ENCODE peak calls at places on chromosomes 4 and X, in ten cellular contexts. T is dorsolateral prefrontal cortex; W is SK-N-SH; G is suprapubic skin; B is CD8-positive, alpha-beta T cell; H is heart right ventricle; F is tibial nerve; V is cardiac muscle cell; M is PC-3; A is upper lobe of left lung. K is an unnamed sample. For H3K27me3, the result is how much of the 10 kb centered on the place peaks cover.

GRCh38 chr4:26263165-26263564 is 57.6 kb upstream of the RBPJ start:
- DNase-seq in A (no peak), M (peak), W (peak), V (no peak), F (no peak), G (no peak), T (no peak), H (no peak), B (no peak), K (no peak)

GRCh38 chr4:10157478-10158354 is 41.1 kb upstream of the WDR1 start:
- DNase-seq in M (peak), H (no peak), B (peak), T (peak), W (peak), V (peak), A (no peak), F (peak), G (no peak), K (no peak)

GRCh38 chr4:182384496-182385155 is 141.4 kb downstream of the TENM3 start:
- DNase-seq in A (no peak), M (no peak), G (no peak), B (no peak), W (no peak), V (no peak), T (no peak), H (no peak), F (no peak), K (no peak)

GRCh38 chrX:41666251-41666650 is 22.5 kb upstream of the GPR34 start:
- DNase-seq in W (no peak), F (no peak), T (no peak), V (no peak), B (no peak), M (no peak), A (no peak), G (no peak), H (no peak), K (no peak)

GRCh38 chr4:113772319-113772718 is 10.8 kb upstream of the CAMK2D start:
- DNase-seq in B (peak), F (no peak), T (no peak), A (peak), H (no peak), M (no peak), V (no peak), W (no peak), G (no peak), K (no peak)

GRCh38 chrX:136627381-136627780 is 20.6 kb upstream of the CD40LG start:
- DNase-seq in V (no peak), B (peak), T (no peak), M (no peak), F (no peak), W (no peak), H (no peak), A (no peak), G (no peak), K (no peak)

GRCh38 chr4:143531368-143531767 is 17.9 kb downstream of the SMARCA5 start:
- DNase-seq in T (no peak), M (peak), G (no peak), V (no peak), A (no peak), F (no peak), H (no peak), B (no peak), W (peak), K (no peak)

GRCh38 chr4:139783761-139784484 is 118.3 kb downstream of the MGST2 start:
- DNase-seq in H (no peak), F (no peak), M (no peak), A (peak), T (peak), B (no peak), V (peak), G (no peak), W (peak), K (no peak)

GRCh38 chrX:102651242-102651967 is at the start of gene GPRASP1:
- DNase-seq in F (peak), T (peak), H (peak), V (peak), M (no peak), W (peak), A (peak), B (peak), G (no peak), K (no peak)

GRCh38 chr4:6442555-6442954 is 29.9 kb downstream of the PPP2R2C start:
- DNase-seq in V (no peak), H (no peak), F (no peak), M (no peak), T (no peak), G (no peak), A (no peak), W (no peak), B (no peak), K (no peak)

GRCh38 chr4:173288296-173288695 is 45.9 kb downstream of the HMGB2 start:
- DNase-seq in G (no peak), M (peak), B (peak), T (no peak), W (peak), H (no peak), V (peak), A (no peak), F (peak), K (no peak)

GRCh38 chr4:2272026-2272827 is 10.3 kb upstream of the MXD4 start:
- DNase-seq in M (no peak), V (no peak), G (no peak), B (peak), H (peak), T (no peak), A (peak), F (no peak), W (no peak), K (no peak)

GRCh38 chr4:170248576-170248975 is 158.8 kb upstream of the AADAT start:
- DNase-seq in G (no peak), V (no peak), F (no peak), W (no peak), T (no peak), H (no peak), B (no peak), M (peak), A (no peak), K (no peak)

GRCh38 chrX:103918050-103918449 is 44.4 kb upstream of the TMSB15B start:
- DNase-seq in A (no peak), W (peak), H (peak), B (peak), M (peak), F (peak), V (peak), G (no peak), T (peak), K (no peak)

GRCh38 chr4:186260504-186261448 is 5.2 kb upstream of the F11 start:
- DNase-seq in V (no peak), T (no peak), A (peak), B (no peak), H (no peak), M (no peak), G (no peak), F (no peak), W (no peak), K (no peak)

GRCh38 chr4:53695540-53696463 is 104.5 kb upstream of the LNX1 start:
- DNase-seq in W (no peak), M (no peak), A (no peak), B (no peak), H (no peak), V (no peak), T (no peak), G (no peak), F (no peak), K (no peak)

GRCh38 chr4:54744487-54744886 is 86.7 kb downstream of the KIT start:
- DNase-seq in H (no peak), M (no peak), G (no peak), A (no peak), T (no peak), W (no peak), B (no peak), V (no peak), F (no peak), K (no peak)

GRCh38 chr4:127685292-127685691 is 44.9 kb upstream of the SLC25A31 start:
- DNase-seq in F (no peak), G (no peak), B (no peak), A (no peak), M (peak), W (no peak), H (no peak), V (no peak), T (no peak), K (no peak)

GRCh38 chr4:166991162-166991561 is 243.1 kb downstream of the SPOCK3 start:
- DNase-seq in F (no peak), B (no peak), V (no peak), H (no peak), M (no peak), W (no peak), A (no peak), G (no peak), T (no peak), K (no peak)

GRCh38 chr4:65063601-65064000 is 606.7 kb downstream of the EPHA5 start:
- DNase-seq in M (no peak), A (no peak), F (no peak), G (no peak), T (no peak), B (no peak), H (no peak), V (no peak), W (no peak), K (no peak)

GRCh38 chr4:6918345-6918744 is 8.7 kb downstream of the TBC1D14 start:
- DNase-seq in B (peak), A (no peak), T (no peak), M (no peak), W (no peak), F (no peak), G (no peak), H (no peak), V (no peak), K (no peak)

GRCh38 chr4:2796261-2797187 is 3.6 kb downstream of the SH3BP2 start:
- DNase-seq in F (peak), M (peak), H (no peak), V (no peak), G (peak), A (peak), W (peak), B (peak), T (peak), K (peak)

GRCh38 chrX:131746491-131746968 is 202.7 kb downstream of the OR13H1 start:
- DNase-seq in V (no peak), H (peak), F (no peak), T (peak), B (no peak), G (no peak), M (peak), A (no peak), W (peak), K (no peak)

GRCh38 chrX:47215291-47215900 is 3.1 kb upstream of the CDK16 start:
- DNase-seq in F (no peak), W (no peak), G (no peak), M (no peak), A (no peak), H (no peak), B (no peak), V (no peak), T (no peak), K (no peak)

GRCh38 chr4:28369504-28369903 is 1508.9 kb downstream of the STIM2 start:
- DNase-seq in M (no peak), B (no peak), H (no peak), F (no peak), A (no peak), W (no peak), T (no peak), G (no peak), V (no peak), K (no peak)

GRCh38 chrX:38154818-38155217 is 65.9 kb downstream of the SRPX start:
- DNase-seq in H (no peak), W (no peak), A (no peak), B (no peak), V (no peak), M (no peak), F (no peak), T (no peak), G (no peak), K (no peak)

GRCh38 chrX:20378291-20378920 is 111.7 kb upstream of the RPS6KA3 start:
- DNase-seq in V (no peak), T (no peak), H (no peak), M (peak), B (no peak), A (no peak), F (no peak), W (no peak), G (no peak), K (no peak)

GRCh38 chr4:119209077-119209476 is 3.4 kb upstream of the USP53 start:
- DNase-seq in A (no peak), G (no peak), T (no peak), M (peak), V (no peak), W (no peak), H (no peak), B (no peak), F (no peak), K (peak)

GRCh38 chr4:20629180-20630115 is 70.8 kb upstream of the PACRGL start:
- DNase-seq in B (no peak), T (no peak), F (no peak), H (no peak), W (no peak), G (no peak), M (no peak), A (no peak), V (no peak), K (no peak)

GRCh38 chr4:78747328-78747946 is 28.7 kb upstream of the BMP2K start:
- DNase-seq in G (no peak), T (no peak), W (no peak), H (no peak), M (no peak), V (no peak), B (no peak), A (no peak), F (no peak), K (peak)

GRCh38 chr4:123984881-123985280 is 588.3 kb downstream of the SPRY1 start:
- DNase-seq in H (peak), B (no peak), A (no peak), T (no peak), F (no peak), W (no peak), G (no peak), V (no peak), M (no peak), K (no peak)

GRCh38 chrX:11781734-11782370 is 23.8 kb downstream of the MSL3 start:
- DNase-seq in B (no peak), V (no peak), T (no peak), W (no peak), A (no peak), M (peak), H (no peak), G (no peak), F (no peak), K (no peak)

GRCh38 chr4:98583265-98583664 is 75.1 kb downstream of the TSPAN5 start:
- DNase-seq in A (no peak), T (no peak), G (no peak), W (no peak), H (no peak), V (no peak), M (no peak), F (no peak), B (no peak), K (no peak)

GRCh38 chr4:21795091-21795490 is 153.5 kb downstream of the KCNIP4 start:
- DNase-seq in H (no peak), M (no peak), W (no peak), G (no peak), A (no peak), B (peak), V (no peak), F (no peak), T (no peak), K (no peak)

GRCh38 chrX:74774988-74775387 is 150.3 kb downstream of the NEXMIF start:
- DNase-seq in G (no peak), H (no peak), T (no peak), W (no peak), B (no peak), A (no peak), M (no peak), V (no peak), F (no peak), K (no peak)

GRCh38 chrX:77698242-77698641 is 87.8 kb downstream of the ATRX start:
- DNase-seq in A (no peak), G (no peak), V (no peak), H (no peak), F (no peak), B (no peak), T (no peak), W (no peak), M (no peak), K (no peak)

GRCh38 chrX:19225906-19226305 is 103.6 kb upstream of the ADGRG2 start:
- DNase-seq in M (peak), T (no peak), G (no peak), H (no peak), A (no peak), W (peak), B (no peak), F (no peak), V (peak), K (no peak)

GRCh38 chr4:147312376-147313046 is 168.4 kb upstream of the EDNRA start:
- DNase-seq in G (no peak), W (no peak), V (peak), F (no peak), H (no peak), T (no peak), A (no peak), B (no peak), M (peak), K (no peak)

GRCh38 chrX:109654710-109655109 is 29.7 kb upstream of the KCNE5 start:
- DNase-seq in H (no peak), G (no peak), T (no peak), F (no peak), B (no peak), A (no peak), W (no peak), V (no peak), M (no peak), K (no peak)
- H3K27me3 ChIP-seq in H (under half), G (under half), T (under half), F (under half), B (under half), A (under half), W (under half), V (under half), M (under half), K (under half)

DNA sequence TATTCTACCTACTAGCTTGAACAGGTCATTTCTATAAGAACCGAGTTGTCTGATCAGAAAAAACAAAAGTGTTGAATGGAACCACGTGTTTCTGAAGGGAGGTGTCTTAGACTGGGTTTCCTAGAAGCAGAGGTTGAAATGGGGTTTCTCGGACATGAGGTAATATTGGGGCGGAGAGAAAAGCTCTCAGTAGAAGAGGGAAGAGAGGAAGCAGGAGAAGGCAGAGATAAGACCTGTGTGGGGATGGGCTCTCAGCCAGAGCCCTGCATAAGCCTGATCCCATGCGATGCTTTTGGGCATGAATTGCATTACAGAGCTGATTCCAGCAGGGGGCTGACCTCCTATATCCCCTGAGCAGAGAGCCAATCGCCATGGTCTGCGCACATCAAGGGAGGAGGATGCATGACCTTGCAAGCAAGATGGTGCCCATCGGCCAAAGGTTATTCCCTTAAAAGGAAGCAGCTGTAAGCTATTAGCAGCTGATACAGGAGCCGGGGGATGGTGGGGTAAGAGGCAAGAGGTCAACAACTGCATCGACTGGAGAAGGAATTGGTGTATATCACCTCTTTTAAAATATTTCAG is 7.7 kb downstream of the ANOS1 start:
- DNase-seq in H (no peak), A (no peak), F (no peak), G (no peak), V (no peak), B (no peak), W (peak), T (no peak), M (no peak), K (no peak)
- TF ChIP-seq CTCF in H (no peak), A (no peak), F (no peak), G (no peak), V (peak), B (no peak), W (peak), T (no peak), M (peak), K (no peak)

GRCh38 chrX:84501798-84502628 is at the start of gene HDX:
- DNase-seq in A (peak), T (peak), V (peak), B (peak), G (peak), F (peak), W (peak), H (peak), M (peak), K (peak)
- H3K4me3 ChIP-seq in A (peak), T (peak), V (peak), B (peak), G (peak), F (peak), W (peak), H (peak), M (peak), K (peak)

GRCh38 chrX:115264009-115264408 is 25.5 kb upstream of the LUZP4 start:
- DNase-seq in F (no peak), T (no peak), A (no peak), M (no peak), V (no peak), H (no peak), B (no peak), W (peak), G (no peak), K (no peak)

GRCh38 chrX:115266300-115266699 is 23.2 kb upstream of the LUZP4 start:
- DNase-seq in B (no peak), G (no peak), F (no peak), A (no peak), V (no peak), H (no peak), W (no peak), T (no peak), M (no peak), K (no peak)

GRCh38 chrX:115268421-115268820 is 21.1 kb upstream of the LUZP4 start:
- DNase-seq in V (peak), M (peak), W (no peak), H (no peak), G (no peak), F (no peak), T (no peak), B (no peak), A (no peak), K (no peak)
- H3K27me3 ChIP-seq in V (under half), M (under half), W (under half), H (under half), G (under half), F (under half), T (half or more), B (under half), A (under half), K (under half)

GRCh38 chr4:55849724-55850123 is 3.7 kb upstream of the EXOC1 start:
- DNase-seq in F (no peak), W (no peak), A (no peak), T (no peak), B (no peak), V (no peak), M (no peak), H (no peak), G (no peak), K (no peak)
- TF ChIP-seq CTCF in F (no peak), W (no peak), A (no peak), T (no peak), B (no peak), V (no peak), M (peak), H (no peak), G (no peak), K (no peak)

GRCh38 chrX:35919536-35920309 is at the start of gene CFAP47:
- DNase-seq in G (no peak), H (no peak), V (peak), T (no peak), B (no peak), A (peak), M (peak), W (peak), F (no peak), K (no peak)
- H3K4me3 ChIP-seq in G (peak), H (no peak), V (peak), T (peak), B (no peak), A (peak), M (peak), W (peak), F (no peak), K (no peak)

DNA sequence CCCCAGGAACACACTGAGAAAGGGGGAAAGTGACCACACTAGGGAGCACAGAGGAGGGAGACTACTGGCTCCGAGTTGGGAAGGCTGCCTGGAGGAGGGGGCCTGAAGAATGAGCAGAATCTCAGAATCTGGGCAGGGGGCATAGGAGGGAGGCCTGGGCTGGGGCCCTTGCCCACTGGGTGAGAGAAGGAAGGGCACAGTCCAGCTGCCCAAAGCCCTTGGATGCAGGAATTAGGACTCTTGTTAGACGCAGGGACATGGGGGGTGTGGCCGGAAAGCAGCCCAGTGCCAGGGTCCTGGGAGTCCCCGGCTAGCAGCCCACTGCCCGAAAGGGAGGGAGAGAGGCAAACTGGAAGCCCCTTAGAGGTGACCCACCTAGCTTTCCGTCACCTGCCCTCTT is 1.9 kb upstream of the DUSP9 start:
- DNase-seq in F (no peak), B (no peak), T (peak), G (no peak), W (no peak), A (no peak), H (no peak), M (no peak), V (no peak), K (no peak)
- H3K27me3 ChIP-seq in F (half or more), B (under half), T (half or more), G (half or more), W (half or more), A (under half), H (half or more), M (under half), V (half or more), K (under half)

DNA sequence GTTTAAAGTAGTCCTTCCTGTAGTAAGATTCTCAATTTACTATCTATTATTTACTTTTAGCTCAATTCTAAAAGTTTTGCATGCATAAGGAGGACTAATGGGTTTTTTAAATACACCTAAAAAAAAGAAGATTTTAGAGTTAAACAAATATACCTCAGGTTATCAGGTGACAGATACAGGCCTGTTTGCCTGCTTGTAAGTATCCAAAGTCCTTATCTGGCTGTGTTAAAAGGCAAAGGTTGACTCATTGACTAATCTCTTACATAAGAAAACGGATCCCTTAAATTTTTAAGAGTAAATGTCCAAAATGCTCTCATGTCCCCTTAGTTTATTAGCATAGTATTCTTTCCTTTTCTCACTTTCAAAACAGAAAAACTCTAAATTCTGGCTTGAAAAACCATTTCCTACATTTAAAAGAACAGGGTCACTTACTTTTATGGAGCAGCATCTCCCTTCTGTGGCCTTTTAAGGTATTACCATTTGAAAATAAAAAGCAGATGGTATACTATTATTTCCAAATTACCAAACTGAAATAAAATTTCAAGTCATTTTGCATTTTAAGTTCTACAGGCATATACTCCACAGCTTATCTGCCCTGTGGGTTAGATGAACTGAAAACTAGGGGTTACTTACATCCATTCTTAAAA is 4.5 kb downstream of the CBR4 start:
- DNase-seq in W (no peak), B (no peak), G (no peak), V (no peak), M (no peak), A (no peak), H (no peak), T (no peak), F (no peak), K (no peak)
- TF ChIP-seq CTCF in W (peak), B (peak), G (peak), V (peak), M (peak), A (peak), H (peak), T (peak), F (no peak), K (peak)